ENCODE peak calls at places on chromosomes 11 and 22, in six cellular contexts. Z is stomach, V is PC-3, U is esophagus muscularis mucosa, X is upper lobe of right lung, G is A549. E is an unnamed sample.
A peak's percentile ranks its signal among the peaks of the same experiment; 100 is the strongest.

GRCh38 chr11:122864386-122864785 is 18.2 kb upstream of the JHY start:
- DNase-seq in Z (no peak), V (no peak), U (peak; percentile 0), X (no peak), G (no peak), E (no peak)

GRCh38 chr22:41979423-41980250 is 10.4 kb downstream of the SEPTIN3 start:
- DNase-seq in Z (no peak), V (no peak), U (no peak), X (no peak), G (no peak), E (no peak)

GRCh38 chr22:23182289-23183106 is 2.2 kb downstream of the BCR start:
- DNase-seq in Z (no peak), V (peak; percentile 72), U (no peak), X (no peak), G (no peak), E (peak; percentile 30)

GRCh38 chr11:563812-564578 is 3.2 kb downstream of the RASSF7 start:
- DNase-seq in Z (no peak), V (peak; percentile 52), U (no peak), X (no peak), G (no peak), E (no peak)

GRCh38 chr11:34395916-34396555 is 38.2 kb upstream of the ABTB2 start:
- DNase-seq in Z (no peak), V (peak; percentile 89), U (no peak), X (no peak), G (peak; percentile 24), E (peak; percentile 25)

GRCh38 chr22:38462960-38463784 is 4.7 kb upstream of the KDELR3 start:
- DNase-seq in Z (no peak), V (no peak), U (no peak), X (peak; percentile 68), G (no peak), E (peak; percentile 79)

GRCh38 chr11:8988329-8989234 is 15.2 kb downstream of the NRIP3 start:
- DNase-seq in Z (no peak), V (peak; percentile 50), U (no peak), X (no peak), G (no peak), E (no peak)

GRCh38 chr22:36546932-36547331 is 18.0 kb upstream of the EIF3D start:
- DNase-seq in Z (no peak), V (peak; percentile 93), U (no peak), X (no peak), G (peak; percentile 71), E (peak; percentile 47)

GRCh38 chr11:8071616-8072581 is 9.1 kb upstream of the TUB start:
- DNase-seq in Z (no peak), V (no peak), U (no peak), X (peak; percentile 47), G (no peak), E (no peak)

GRCh38 chr11:121466063-121466794 is 13.5 kb upstream of the SORL1-AS1 start:
- DNase-seq in Z (peak; percentile 92), V (peak; percentile 99), U (peak; percentile 96), X (peak; percentile 88), G (peak; percentile 86), E (peak; percentile 92)

GRCh38 chr22:22974156-22974555 is 86.5 kb downstream of the IGLL5 start:
- DNase-seq in Z (no peak), V (no peak), U (no peak), X (no peak), G (no peak), E (no peak)

GRCh38 chr11:93467054-93467453 is 76.1 kb downstream of the SMCO4 start:
- DNase-seq in Z (no peak), V (no peak), U (peak; percentile 91), X (no peak), G (no peak), E (no peak)

GRCh38 chr11:24588075-24588474 is 91.2 kb downstream of the LUZP2 start:
- DNase-seq in Z (no peak), V (peak; percentile 71), U (no peak), X (no peak), G (no peak), E (no peak)

GRCh38 chr11:131859811-131860210 is 489.4 kb downstream of the NTM start:
- DNase-seq in Z (no peak), V (no peak), U (peak; percentile 77), X (no peak), G (no peak), E (peak; percentile 7)

GRCh38 chr11:48025293-48025982 is 45.1 kb downstream of the PTPRJ start:
- DNase-seq in Z (no peak), V (no peak), U (no peak), X (no peak), G (no peak), E (no peak)

GRCh38 chr11:45045692-45046471 is 95.2 kb upstream of the TP53I11 start:
- DNase-seq in Z (peak; percentile 31), V (peak; percentile 83), U (no peak), X (peak; percentile 76), G (peak; percentile 69), E (peak; percentile 81)
- TF ChIP-seq CTCF in Z (no peak), V (no peak), U (no peak), X (no peak), G (no peak), E (no peak)

DNA sequence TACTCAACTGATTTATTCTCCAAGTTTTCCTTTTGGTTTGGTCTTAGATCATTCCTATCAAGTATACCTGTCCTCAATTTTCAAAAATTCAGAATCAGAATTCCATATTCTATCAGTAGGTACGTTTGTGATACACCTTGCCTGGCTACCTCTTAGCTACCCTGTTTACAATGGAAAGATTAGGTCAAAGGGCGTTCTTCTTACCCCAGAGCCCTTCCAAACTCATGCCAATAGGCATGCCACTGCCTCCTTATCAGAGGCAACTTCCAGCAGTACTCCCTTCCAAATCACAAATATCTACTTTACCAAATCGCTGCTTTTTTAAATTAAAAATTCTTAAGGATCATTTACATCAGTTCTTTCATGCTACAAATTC is 1.0 kb downstream of the PATL1 start:
- DNase-seq in Z (no peak), V (no peak), U (no peak), X (no peak), G (no peak), E (no peak)
- H3K4me3 ChIP-seq in Z (peak overlapping the region; percentile 91), V (peak overlapping the region; percentile 77), U (peak overlapping the region; percentile 82), X (peak overlapping the region; percentile 85), G (peak overlapping the region; percentile 90), E (peak overlapping the region; percentile 89)

GRCh38 chr22:45552580-45553332 is 50.1 kb downstream of the FBLN1 start:
- DNase-seq in Z (peak; percentile 30), V (no peak), U (no peak), X (peak; percentile 86), G (no peak), E (peak; percentile 98)
- TF ChIP-seq CTCF in Z (no peak), V (no peak), U (peak; percentile 10), X (no peak), G (no peak), E (peak; percentile 46)

GRCh38 chr11:102345923-102346322 is 1.1 kb upstream of the BIRC2 start:
- DNase-seq in Z (no peak), V (peak; percentile 85), U (no peak), X (no peak), G (no peak), E (peak; percentile 32)
- H3K4me3 ChIP-seq in Z (peak overlapping the region; percentile 68), V (peak overlapping the region; percentile 88), U (peak overlapping the region; percentile 85), X (peak overlapping the region; percentile 86), G (peak overlapping the region; percentile 74), E (peak overlapping the region; percentile 66)

DNA sequence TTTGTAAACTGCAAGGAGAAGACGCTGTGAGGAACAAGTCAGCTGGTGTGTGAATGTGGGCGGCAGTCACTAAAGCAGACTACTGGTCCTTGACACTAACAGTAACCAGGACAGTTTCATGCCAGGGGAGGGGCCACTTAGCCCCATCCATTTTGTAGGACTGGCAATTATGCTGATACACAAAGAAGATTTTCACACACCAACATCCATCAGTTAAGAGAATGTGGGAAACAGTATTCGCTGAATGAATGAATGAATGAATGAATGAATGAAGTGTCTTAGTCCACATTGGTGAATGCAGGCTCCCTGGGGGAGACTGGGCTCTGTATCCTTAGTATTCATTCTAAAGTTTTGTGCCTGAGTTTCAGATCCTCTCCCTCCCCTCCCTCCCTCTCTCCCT is 590.4 kb downstream of the BRD1 start:
- DNase-seq in Z (no peak), V (no peak), U (peak; percentile 77), X (no peak), G (no peak), E (no peak)
- TF ChIP-seq CTCF in Z (no peak), V (no peak), U (no peak), X (no peak), G (no peak), E (no peak)

GRCh38 chr11:134277176-134278001 is 1.2 kb downstream of the GLB1L3 start:
- DNase-seq in Z (no peak), V (no peak), U (peak; percentile 83), X (no peak), G (no peak), E (no peak)

GRCh38 chr11:134275188-134275533 is 1.0 kb upstream of the GLB1L3 start:
- DNase-seq in Z (no peak), V (no peak), U (no peak), X (no peak), G (no peak), E (no peak)

GRCh38 chr11:134275534-134276395 is at the start of gene GLB1L3:
- DNase-seq in Z (no peak), V (no peak), U (no peak), X (peak; percentile 71), G (peak; percentile 21), E (no peak)

GRCh38 chr11:134276396-134277175 is 407 bp downstream of the GLB1L3 start:
- DNase-seq in Z (no peak), V (no peak), U (peak; percentile 60), X (no peak), G (no peak), E (no peak)

DNA sequence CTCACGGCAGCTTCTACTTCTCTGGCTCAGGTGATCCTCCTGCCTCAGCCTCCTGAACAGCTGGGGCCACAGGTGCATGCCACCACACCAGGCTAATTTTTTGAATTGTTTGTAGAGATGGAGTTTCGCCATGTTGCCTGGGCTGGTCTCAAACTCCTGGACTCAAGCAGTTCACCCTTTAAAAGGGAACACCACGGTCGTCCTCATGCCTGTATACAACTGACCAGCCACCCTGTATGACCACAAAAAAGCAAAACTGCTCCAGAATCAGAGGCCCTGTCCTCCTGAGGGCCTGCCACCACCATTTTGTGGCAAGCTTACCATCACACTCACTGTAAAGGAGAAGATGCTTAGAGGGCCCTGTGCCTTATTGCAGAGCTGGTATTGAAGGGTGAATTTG is 2.2 kb downstream of the GLB1L3 start:
- DNase-seq in Z (no peak), V (no peak), U (peak; percentile 81), X (no peak), G (no peak), E (no peak)
- H3K4me3 ChIP-seq in Z (no peak overlapping the region), V (no peak overlapping the region), U (no peak overlapping the region), X (no peak overlapping the region), G (no peak overlapping the region), E (no peak overlapping the region)

GRCh38 chr11:2779981-2780849 is 80.4 kb upstream of the KCNQ1OT1 start:
- DNase-seq in Z (peak; percentile 85), V (no peak), U (peak; percentile 88), X (peak; percentile 64), G (no peak), E (peak; percentile 16)

GRCh38 chr11:2777396-2777795 is 77.6 kb upstream of the KCNQ1OT1 start:
- DNase-seq in Z (peak; percentile 25), V (peak; percentile 60), U (peak; percentile 66), X (peak; percentile 56), G (peak; percentile 65), E (peak; percentile 18)

GRCh38 chr11:2777871-2778629 is 78.3 kb upstream of the KCNQ1OT1 start:
- DNase-seq in Z (peak; percentile 32), V (no peak), U (peak; percentile 89), X (peak; percentile 64), G (no peak), E (no peak)

GRCh38 chr11:2779499-2779980 is 79.7 kb upstream of the KCNQ1OT1 start:
- DNase-seq in Z (no peak), V (no peak), U (peak; percentile 77), X (no peak), G (no peak), E (no peak)

GRCh38 chr11:2778630-2779498 is 79.1 kb upstream of the KCNQ1OT1 start:
- DNase-seq in Z (peak; percentile 93), V (peak; percentile 33), U (peak; percentile 92), X (peak; percentile 92), G (peak; percentile 39), E (peak; percentile 89)
- TF ChIP-seq CTCF in Z (no peak), V (no peak), U (peak; percentile 51), X (peak; percentile 31), G (no peak), E (no peak)

E was measured in fibroblast of villous mesenchyme.